ENCODE peak calls at places on chromosome 16, in four cellular contexts. A, G, B and M are unnamed samples. For H3K9me3 and H3K4me1, the result is how much of the 10 kb centered on the place peaks cover.

GRCh38 chr16:89484088-89484501 is 6.3 kb downstream of the ANKRD11 start:
- DNase-seq in A (no peak), G (no peak), B (no peak), M (no peak)

GRCh38 chr16:88067530-88068411 is 116.5 kb downstream of the BANP start:
- DNase-seq in G (no peak), B (no peak), A (peak), M (peak)

GRCh38 chr16:72832640-72833039 is 215.3 kb downstream of the ZFHX3 start:
- DNase-seq in A (peak), B (peak), G (peak), M (peak)

GRCh38 chr16:81429045-81429521 is 15.5 kb upstream of the CMIP start:
- DNase-seq in A (peak), B (no peak), G (peak), M (no peak)

GRCh38 chr16:2928796-2929195 is 17.1 kb downstream of the FLYWCH1 start:
- DNase-seq in G (no peak), B (no peak), A (no peak), M (no peak)

GRCh38 chr16:71564377-71564967 is 12.4 kb downstream of the TAT start:
- DNase-seq in B (no peak), G (no peak), A (no peak), M (no peak)

GRCh38 chr16:1470543-1471251 is 4.1 kb downstream of the CLCN7 start:
- DNase-seq in A (peak), G (no peak), B (no peak), M (no peak)

GRCh38 chr16:67378642-67379041 is 14.7 kb downstream of the TPPP3 start:
- DNase-seq in A (no peak), G (no peak), B (no peak), M (no peak)

GRCh38 chr16:58030136-58030840 is 4.7 kb downstream of the MMP15 start:
- DNase-seq in G (no peak), A (no peak), B (no peak), M (no peak)

GRCh38 chr16:15054357-15055140 is 1.3 kb downstream of the NTAN1 start:
- DNase-seq in A (no peak), B (no peak), G (no peak), M (no peak)

GRCh38 chr16:1791256-1791942 is 2.1 kb downstream of the IGFALS start:
- DNase-seq in G (no peak), A (peak), B (no peak), M (no peak)

GRCh38 chr16:55297062-55297909 is 26.7 kb upstream of the IRX6 start:
- DNase-seq in A (no peak), B (no peak), G (no peak), M (no peak)

GRCh38 chr16:22206847-22207714 is 1.0 kb downstream of the EEF2K start:
- DNase-seq in G (peak), A (peak), B (peak), M (peak)

GRCh38 chr16:47037396-47037745 is 63.9 kb upstream of the DNAJA2 start:
- DNase-seq in B (no peak), A (peak), G (peak), M (no peak)

GRCh38 chr16:31674686-31675085 is 147.0 kb downstream of the AHSP start:
- DNase-seq in B (no peak), A (no peak), G (no peak), M (no peak)

GRCh38 chr16:89534147-89534788 is 26.1 kb downstream of the SPG7 start:
- DNase-seq in A (peak), G (peak), B (no peak), M (peak)

GRCh38 chr16:75070055-75070841 is 46.3 kb downstream of the LDHD start:
- DNase-seq in B (no peak), A (no peak), G (no peak), M (no peak)

GRCh38 chr16:29898135-29898534 is 1.2 kb downstream of the SEZ6L2 start:
- DNase-seq in A (no peak), G (no peak), B (no peak), M (no peak)

GRCh38 chr16:61105544-61105943 is 930.7 kb downstream of the CDH8 start:
- DNase-seq in B (no peak), A (no peak), G (no peak), M (no peak)
- H3K9me3 ChIP-seq in B (under half), A (under half), G (under half), M (under half)

GRCh38 chr16:84196727-84197486 is 6.0 kb downstream of the ADAD2 start:
- DNase-seq in A (no peak), G (no peak), B (no peak), M (no peak)
- H3K4me3 ChIP-seq in A (no peak), G (no peak), B (no peak), M (no peak)

GRCh38 chr16:49849709-49850108 is 6.2 kb downstream of the ZNF423 start:
- DNase-seq in G (no peak), B (no peak), A (no peak), M (no peak)
- H3K4me1 ChIP-seq in G (under half), B (under half), A (under half), M (under half)

GRCh38 chr16:49637933-49638695 is 217.8 kb downstream of the ZNF423 start:
- DNase-seq in G (no peak), A (no peak), B (no peak), M (no peak)
- H3K9me3 ChIP-seq in G (under half), A (under half), B (under half), M (under half)

GRCh38 chr16:3963886-3964685 is 83.6 kb upstream of the CREBBP start:
- DNase-seq in G (no peak), A (no peak), B (no peak), M (no peak)

GRCh38 chr16:3963203-3963602 is 82.7 kb upstream of the CREBBP start:
- DNase-seq in B (no peak), A (no peak), G (no peak), M (peak)

GRCh38 chr16:3960049-3960809 is 79.7 kb upstream of the CREBBP start:
- DNase-seq in G (no peak), A (no peak), B (no peak), M (no peak)

GRCh38 chr16:3959148-3959547 is 78.6 kb upstream of the CREBBP start:
- DNase-seq in B (no peak), G (no peak), A (no peak), M (no peak)

GRCh38 chr16:3961449-3961849 is 80.9 kb upstream of the CREBBP start:
- DNase-seq in A (no peak), B (no peak), G (no peak), M (no peak)
- H3K4me3 ChIP-seq in A (no peak), B (peak), G (no peak), M (peak)